ENCODE peak calls at places on chromosome 1, in seven cellular contexts. One of them, this sample, is unnamed.

GRCh38 chr1:208858738-208859137 is 614.6 kb upstream of the PLXNA2 start:
- DNase-seq in heart right ventricle: no peak
- DNase-seq in head of caudate nucleus: no peak
- DNase-seq in NCI-H2081: no peak
- DNase-seq in activated CD4-positive, alpha-beta T cell treated with anti-CD3 and anti-CD28 coated beads, Interleukin-2, amount 10 ng/mL, durations not matched to agents 7 days and 5 days: no peak
- DNase-seq in effector CD4-positive, alpha-beta T cell: no peak
- DNase-seq in skeletal muscle cell: no peak
- DNase-seq in this sample: no peak

GRCh38 chr1:228867093-228867950 is 132.0 kb downstream of the RHOU start:
- DNase-seq in head of caudate nucleus: no peak
- DNase-seq in activated CD4-positive, alpha-beta T cell treated with anti-CD3 and anti-CD28 coated beads, Interleukin-2, amount 10 ng/mL, durations not matched to agents 7 days and 5 days: no peak
- DNase-seq in effector CD4-positive, alpha-beta T cell: no peak
- DNase-seq in NCI-H2081: peak
- DNase-seq in heart right ventricle: no peak
- DNase-seq in skeletal muscle cell: no peak
- DNase-seq in this sample: peak

GRCh38 chr1:29901618-29902017 is 665.3 kb downstream of the PTPRU start:
- DNase-seq in heart right ventricle: no peak
- DNase-seq in activated CD4-positive, alpha-beta T cell treated with anti-CD3 and anti-CD28 coated beads, Interleukin-2, amount 10 ng/mL, durations not matched to agents 7 days and 5 days: no peak
- DNase-seq in NCI-H2081: no peak
- DNase-seq in head of caudate nucleus: no peak
- DNase-seq in skeletal muscle cell: no peak
- DNase-seq in effector CD4-positive, alpha-beta T cell: no peak
- DNase-seq in this sample: no peak

GRCh38 chr1:182215797-182216196 is 154.3 kb upstream of the ZNF648 start:
- DNase-seq in heart right ventricle: no peak
- DNase-seq in effector CD4-positive, alpha-beta T cell: no peak
- DNase-seq in skeletal muscle cell: no peak
- DNase-seq in activated CD4-positive, alpha-beta T cell treated with anti-CD3 and anti-CD28 coated beads, Interleukin-2, amount 10 ng/mL, durations not matched to agents 7 days and 5 days: no peak
- DNase-seq in NCI-H2081: no peak
- DNase-seq in head of caudate nucleus: no peak
- DNase-seq in this sample: no peak

GRCh38 chr1:206757524-206758266 is 12.9 kb upstream of the IL19 start:
- DNase-seq in effector CD4-positive, alpha-beta T cell: no peak
- DNase-seq in heart right ventricle: no peak
- DNase-seq in NCI-H2081: no peak
- DNase-seq in skeletal muscle cell: no peak
- DNase-seq in head of caudate nucleus: no peak
- DNase-seq in activated CD4-positive, alpha-beta T cell treated with anti-CD3 and anti-CD28 coated beads, Interleukin-2, amount 10 ng/mL, durations not matched to agents 7 days and 5 days: peak
- DNase-seq in this sample: no peak

GRCh38 chr1:205476648-205477047 is 20.8 kb upstream of the BLACAT1 start:
- DNase-seq in activated CD4-positive, alpha-beta T cell treated with anti-CD3 and anti-CD28 coated beads, Interleukin-2, amount 10 ng/mL, durations not matched to agents 7 days and 5 days: no peak
- DNase-seq in skeletal muscle cell: no peak
- DNase-seq in effector CD4-positive, alpha-beta T cell: no peak
- DNase-seq in head of caudate nucleus: no peak
- DNase-seq in NCI-H2081: no peak
- DNase-seq in heart right ventricle: no peak
- DNase-seq in this sample: no peak

GRCh38 chr1:33654267-33654832 is 181.9 kb downstream of the ZSCAN20 start:
- DNase-seq in skeletal muscle cell: no peak
- DNase-seq in NCI-H2081: no peak
- DNase-seq in head of caudate nucleus: no peak
- DNase-seq in activated CD4-positive, alpha-beta T cell treated with anti-CD3 and anti-CD28 coated beads, Interleukin-2, amount 10 ng/mL, durations not matched to agents 7 days and 5 days: no peak
- DNase-seq in effector CD4-positive, alpha-beta T cell: no peak
- DNase-seq in heart right ventricle: no peak
- DNase-seq in this sample: no peak

GRCh38 chr1:182348916-182349747 is 42.5 kb downstream of the GLUL start:
- DNase-seq in activated CD4-positive, alpha-beta T cell treated with anti-CD3 and anti-CD28 coated beads, Interleukin-2, amount 10 ng/mL, durations not matched to agents 7 days and 5 days: no peak
- DNase-seq in head of caudate nucleus: peak
- DNase-seq in effector CD4-positive, alpha-beta T cell: no peak
- DNase-seq in NCI-H2081: no peak
- DNase-seq in heart right ventricle: peak
- DNase-seq in skeletal muscle cell: no peak
- DNase-seq in this sample: no peak

GRCh38 chr1:70818391-70818790 is 229.2 kb downstream of the PTGER3 start:
- DNase-seq in NCI-H2081: no peak
- DNase-seq in head of caudate nucleus: no peak
- DNase-seq in heart right ventricle: no peak
- DNase-seq in activated CD4-positive, alpha-beta T cell treated with anti-CD3 and anti-CD28 coated beads, Interleukin-2, amount 10 ng/mL, durations not matched to agents 7 days and 5 days: no peak
- DNase-seq in effector CD4-positive, alpha-beta T cell: no peak
- DNase-seq in skeletal muscle cell: peak
- DNase-seq in this sample: no peak

GRCh38 chr1:44695671-44696070 is 21.2 kb downstream of the ARMH1 start:
- DNase-seq in skeletal muscle cell: no peak
- DNase-seq in head of caudate nucleus: no peak
- DNase-seq in activated CD4-positive, alpha-beta T cell treated with anti-CD3 and anti-CD28 coated beads, Interleukin-2, amount 10 ng/mL, durations not matched to agents 7 days and 5 days: no peak
- DNase-seq in NCI-H2081: no peak
- DNase-seq in effector CD4-positive, alpha-beta T cell: no peak
- DNase-seq in heart right ventricle: no peak
- DNase-seq in this sample: no peak

GRCh38 chr1:218686258-218686657 is 341.1 kb downstream of the TGFB2 start:
- DNase-seq in activated CD4-positive, alpha-beta T cell treated with anti-CD3 and anti-CD28 coated beads, Interleukin-2, amount 10 ng/mL, durations not matched to agents 7 days and 5 days: no peak
- DNase-seq in head of caudate nucleus: no peak
- DNase-seq in effector CD4-positive, alpha-beta T cell: no peak
- DNase-seq in NCI-H2081: no peak
- DNase-seq in skeletal muscle cell: peak
- DNase-seq in heart right ventricle: no peak
- DNase-seq in this sample: no peak

GRCh38 chr1:99661780-99662179 is 15.9 kb downstream of the PALMD start:
- DNase-seq in NCI-H2081: no peak
- DNase-seq in head of caudate nucleus: no peak
- DNase-seq in heart right ventricle: no peak
- DNase-seq in activated CD4-positive, alpha-beta T cell treated with anti-CD3 and anti-CD28 coated beads, Interleukin-2, amount 10 ng/mL, durations not matched to agents 7 days and 5 days: no peak
- DNase-seq in skeletal muscle cell: no peak
- DNase-seq in effector CD4-positive, alpha-beta T cell: no peak
- DNase-seq in this sample: no peak

GRCh38 chr1:119006406-119007279 is 18.5 kb upstream of the TBX15 start:
- DNase-seq in skeletal muscle cell: no peak
- DNase-seq in NCI-H2081: no peak
- DNase-seq in effector CD4-positive, alpha-beta T cell: no peak
- DNase-seq in head of caudate nucleus: no peak
- DNase-seq in activated CD4-positive, alpha-beta T cell treated with anti-CD3 and anti-CD28 coated beads, Interleukin-2, amount 10 ng/mL, durations not matched to agents 7 days and 5 days: no peak
- DNase-seq in heart right ventricle: no peak
- DNase-seq in this sample: no peak

GRCh38 chr1:109639063-109639840 is 16.6 kb upstream of the GSTM4 start:
- DNase-seq in heart right ventricle: no peak
- DNase-seq in effector CD4-positive, alpha-beta T cell: no peak
- DNase-seq in skeletal muscle cell: no peak
- DNase-seq in head of caudate nucleus: no peak
- DNase-seq in NCI-H2081: no peak
- DNase-seq in activated CD4-positive, alpha-beta T cell treated with anti-CD3 and anti-CD28 coated beads, Interleukin-2, amount 10 ng/mL, durations not matched to agents 7 days and 5 days: peak
- DNase-seq in this sample: no peak

This sample was measured in NCI-H345.